ENCODE peak calls at places on chromosomes 13 and 19, in five cellular contexts. E is RWPE1, F is AG09319, N is upper lobe of right lung, A is B cell. T is an unnamed sample.

GRCh38 chr19:2173388-2173787 is 9.7 kb downstream of the DOT1L start:
- DNase-seq in E (no peak), N (no peak), A (peak; percentile 10), F (no peak), T (no peak)

GRCh38 chr13:33262069-33262487 is 23.5 kb downstream of the STARD13 start:
- DNase-seq in E (peak; percentile 85), F (no peak), A (no peak), N (no peak), T (no peak)

GRCh38 chr19:42422576-42423461 is 4.4 kb downstream of the LIPE start:
- DNase-seq in A (peak; percentile 74), N (peak; percentile 74), E (peak; percentile 61), F (no peak), T (peak; percentile 60)

GRCh38 chr13:46893820-46894533 is 2.9 kb downstream of the HTR2A start:
- DNase-seq in N (peak; percentile 90), F (no peak), E (peak; percentile 62), A (peak; percentile 81), T (peak; percentile 82)

GRCh38 chr19:2949939-2950285 is 5.1 kb upstream of the ZNF77 start:
- DNase-seq in E (peak; percentile 25), N (no peak), A (no peak), F (no peak), T (no peak)

GRCh38 chr13:52070929-52071523 is 46.5 kb downstream of the UTP14C start:
- DNase-seq in N (no peak), A (no peak), E (peak; percentile 25), F (no peak), T (peak; percentile 39)

GRCh38 chr19:34686455-34686854 is 9.0 kb downstream of the ZNF302 start:
- DNase-seq in A (no peak), F (no peak), N (no peak), E (no peak), T (no peak)

GRCh38 chr19:1650627-1651009 is 1.8 kb downstream of the TCF3 start:
- DNase-seq in F (no peak), E (peak; percentile 9), N (no peak), A (peak; percentile 67), T (no peak)

GRCh38 chr13:27797228-27797624 is 4.9 kb downstream of the GSX1 start:
- DNase-seq in F (no peak), A (no peak), N (no peak), E (peak; percentile 22), T (no peak)

GRCh38 chr13:60226507-60226906 is 62.8 kb upstream of the DIAPH3 start:
- DNase-seq in F (peak; percentile 5), E (peak; percentile 4), N (no peak), A (no peak), T (no peak)

GRCh38 chr19:55809381-55810058 is 22.3 kb downstream of the NLRP11 start:
- DNase-seq in N (peak; percentile 66), A (peak; percentile 40), E (no peak), F (no peak), T (peak; percentile 30)

GRCh38 chr19:39212377-39212742 is 8.3 kb upstream of the SYCN start:
- DNase-seq in N (peak; percentile 72), E (no peak), F (no peak), A (no peak), T (peak; percentile 47)

GRCh38 chr19:7783991-7784421 is 21.0 kb downstream of the CLEC4M start:
- DNase-seq in F (no peak), A (no peak), N (peak; percentile 67), E (peak; percentile 91), T (no peak)

GRCh38 chr19:3683405-3683865 is 16.8 kb downstream of the PIP5K1C start:
- DNase-seq in E (no peak), N (no peak), A (no peak), F (no peak), T (peak; percentile 63)

GRCh38 chr13:30816733-30817132 is 81.4 kb downstream of the ALOX5AP start:
- DNase-seq in F (no peak), E (no peak), A (no peak), N (no peak), T (no peak)

GRCh38 chr13:45933203-45934014 is 81.9 kb upstream of the SIAH3 start:
- DNase-seq in E (no peak), N (no peak), F (no peak), A (no peak), T (no peak)

GRCh38 chr19:15196683-15197005 is 4.2 kb downstream of the NOTCH3 start:
- DNase-seq in A (no peak), N (no peak), E (no peak), F (no peak), T (no peak)

GRCh38 chr19:45952691-45953505 is 20.8 kb downstream of the NOVA2 start:
- DNase-seq in E (peak; percentile 71), F (peak; percentile 8), A (peak; percentile 58), N (no peak), T (peak; percentile 55)

GRCh38 chr13:66578305-66578704 is 651.8 kb downstream of the PCDH9 start:
- DNase-seq in E (no peak), N (no peak), A (no peak), F (no peak), T (no peak)

GRCh38 chr19:50928841-50929240 is 17.6 kb upstream of the KLK4 start:
- DNase-seq in N (no peak), F (no peak), A (no peak), E (no peak), T (no peak)

GRCh38 chr19:44725684-44726083 is 22.8 kb upstream of the BCL3 start:
- DNase-seq in E (no peak), A (no peak), F (no peak), N (peak; percentile 55), T (no peak)

GRCh38 chr19:35442091-35442490 is 6.0 kb upstream of the FFAR2 start:
- DNase-seq in F (no peak), E (no peak), N (peak; percentile 90), A (no peak), T (no peak)

GRCh38 chr13:91704398-91704797 is 306.0 kb downstream of the GPC5 start:
- DNase-seq in A (no peak), N (no peak), F (no peak), E (no peak), T (no peak)

GRCh38 chr19:45935267-45935666 is 20.7 kb upstream of the NANOS2 start:
- DNase-seq in A (no peak), E (no peak), N (no peak), F (no peak), T (no peak)

GRCh38 chr19:15672580-15673175 is at the start of gene CYP4F12:
- DNase-seq in F (no peak), A (no peak), N (peak; percentile 82), E (peak; percentile 60), T (no peak)

GRCh38 chr19:19134687-19135158 is 3.6 kb downstream of the TMEM161A start:
- DNase-seq in N (peak; percentile 78), A (peak; percentile 62), E (no peak), F (no peak), T (no peak)

GRCh38 chr13:77506874-77507273 is 28.6 kb upstream of the SCEL start:
- DNase-seq in E (peak; percentile 8), N (no peak), F (no peak), A (no peak), T (no peak)

GRCh38 chr19:35468637-35469036 is 20.6 kb downstream of the FFAR2 start:
- DNase-seq in E (peak; percentile 68), F (no peak), A (peak; percentile 72), N (peak; percentile 74), T (peak; percentile 78)

GRCh38 chr19:44702551-44703176 is 3.7 kb downstream of the CEACAM16 start:
- DNase-seq in A (no peak), F (no peak), N (no peak), E (no peak), T (no peak)

DNA sequence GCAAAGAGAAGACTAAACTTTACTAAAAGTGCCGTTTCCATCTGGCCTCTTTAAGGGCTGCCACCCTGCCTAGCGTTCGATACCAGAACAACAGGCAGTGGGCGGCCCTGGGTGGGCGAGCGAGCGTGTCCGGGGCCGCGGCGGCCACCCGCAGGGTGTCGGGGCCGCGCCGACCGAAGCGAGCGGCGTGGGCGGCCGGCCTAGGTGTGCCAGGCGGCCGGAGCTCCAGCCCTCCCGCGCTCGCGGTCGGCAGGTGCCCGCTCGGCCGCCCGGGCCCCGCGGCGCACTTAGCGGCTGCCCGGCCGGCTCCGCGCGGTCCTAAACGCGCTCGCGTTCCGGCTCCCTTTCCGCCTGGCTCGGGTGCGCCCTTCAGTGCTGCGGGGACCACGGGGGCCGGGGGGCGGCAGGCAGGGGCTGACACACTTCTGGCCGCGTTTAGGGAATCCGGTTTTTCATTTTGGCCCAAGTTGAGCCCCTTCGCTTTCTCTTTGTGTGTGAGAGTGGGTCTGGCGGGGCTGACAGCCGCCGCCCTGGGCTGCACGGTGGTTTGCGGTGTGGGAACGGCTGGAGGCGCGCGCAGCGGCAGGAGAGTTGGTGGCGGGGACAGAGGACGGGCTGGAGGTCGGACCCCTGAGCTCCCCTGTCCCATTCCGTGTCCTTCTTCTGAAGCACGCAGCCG is 2.9 kb downstream of the FGF9 start:
- DNase-seq in E (peak; percentile 45), A (peak; percentile 89), F (no peak), N (peak; percentile 82), T (peak; percentile 84)
- TF ChIP-seq CTCF in E (no peak), A (no peak), F (no peak), N (peak; percentile 17), T (peak; percentile 19)

DNA sequence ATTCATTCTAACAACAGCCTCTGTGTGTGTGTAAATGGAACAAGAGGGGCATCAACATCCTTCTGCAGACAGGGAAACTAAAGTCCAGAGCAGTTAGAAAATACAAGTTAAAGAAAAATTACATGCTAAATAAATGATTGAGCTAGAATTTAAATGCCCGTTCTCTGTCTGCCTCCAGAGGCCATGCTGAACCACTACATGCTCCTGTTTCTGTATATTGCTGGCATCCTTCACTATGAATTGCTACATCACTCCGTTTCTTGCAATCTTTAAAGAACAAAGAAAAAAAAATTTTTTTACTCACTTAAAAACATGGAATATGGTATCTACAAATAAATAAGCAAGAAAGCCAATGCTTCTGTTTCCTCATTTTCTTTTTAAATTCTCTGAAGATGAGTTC is 47.9 kb downstream of the DCT start:
- DNase-seq in F (no peak), E (no peak), A (no peak), N (no peak), T (no peak)
- TF ChIP-seq CTCF in F (peak; percentile 23), E (peak; percentile 14), A (no peak), N (no peak), T (no peak)

GRCh38 chr13:79481685-79482052 is 714 bp downstream of the NDFIP2 start:
- DNase-seq in A (peak; percentile 13), E (peak; percentile 35), N (no peak), F (no peak), T (no peak)

GRCh38 chr13:79482271-79482970 is 1.5 kb downstream of the NDFIP2 start:
- DNase-seq in N (no peak), A (no peak), F (no peak), E (no peak), T (no peak)

GRCh38 chr13:79475569-79475968 is 5.4 kb upstream of the NDFIP2 start:
- DNase-seq in N (no peak), F (no peak), A (no peak), E (no peak), T (no peak)

GRCh38 chr13:79480954-79481684 is at the start of gene NDFIP2:
- DNase-seq in N (peak; percentile 94), E (peak; percentile 45), A (peak; percentile 44), F (no peak), T (peak; percentile 81)

DNA sequence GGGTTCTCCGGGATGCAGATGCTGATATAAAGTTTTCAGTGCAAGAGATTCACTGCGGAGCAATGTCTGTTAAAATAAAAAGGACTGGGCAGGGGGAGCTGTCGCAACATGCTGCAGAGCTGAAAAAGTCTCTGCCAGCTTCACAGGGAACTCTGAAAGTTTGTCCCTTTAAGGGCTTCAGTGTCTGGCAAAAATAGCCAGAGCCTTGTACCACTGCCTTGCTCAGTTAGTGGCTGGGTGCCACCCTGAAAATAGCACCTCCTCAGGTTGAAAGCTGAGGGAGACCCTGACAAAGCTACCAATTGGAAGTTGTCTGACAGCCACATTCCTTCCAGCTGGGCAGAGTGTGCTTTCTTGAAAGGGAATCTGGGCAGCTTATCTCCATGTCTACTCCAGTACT is 3.0 kb upstream of the NDFIP2 start:
- DNase-seq in E (no peak), A (no peak), N (no peak), F (no peak), T (no peak)
- TF ChIP-seq CTCF in E (no peak), A (no peak), N (no peak), F (no peak), T (no peak)

GRCh38 chr19:54415208-54415900 is at the start of gene TTYH1:
- DNase-seq in F (no peak), N (no peak), A (peak; percentile 87), E (no peak), T (peak; percentile 82)
- TF ChIP-seq CTCF in F (no peak), N (peak; percentile 23), A (peak; percentile 66), E (no peak), T (peak; percentile 46)